ENCODE peak calls at places on chromosomes 11 and 22, in five cellular contexts. O is posterior cingulate gyrus; A is NCI-H1417 treated with DMSO at 0.1 percent for 48 hours; C is GM23248; Y is activated T-helper 1 cell treated with anti-CD3 and anti-CD28 coated beads, Interleukin-2, amount 50 U/mL, for 16 hours. S is an unnamed sample.

GRCh38 chr11:117217685-117218084 is 14.2 kb downstream of the PCSK7 start:
- DNase-seq in O (no peak), A (no peak), C (no peak), Y (no peak), S (no peak)

GRCh38 chr11:117816151-117816741 is 8.3 kb downstream of the FXYD2 start:
- DNase-seq in O (no peak), A (no peak), C (peak; percentile 48), Y (no peak), S (peak; percentile 88)

GRCh38 chr11:110921742-110922200 is 209.5 kb upstream of the ARHGAP20 start:
- DNase-seq in O (no peak), A (no peak), C (peak; percentile 59), Y (no peak), S (no peak)

GRCh38 chr11:93659841-93660240 is 1.6 kb upstream of the CEP295 start:
- DNase-seq in O (no peak), A (no peak), C (peak; percentile 30), Y (no peak), S (no peak)

GRCh38 chr11:72836111-72836510 is 21.9 kb downstream of the ATG16L2 start:
- DNase-seq in O (no peak), A (no peak), C (no peak), Y (no peak), S (no peak)

GRCh38 chr22:37607912-37608476 is 640 bp upstream of the GGA1 start:
- DNase-seq in O (no peak), A (no peak), C (no peak), Y (no peak), S (no peak)

GRCh38 chr11:69311767-69312385 is 17.9 kb downstream of the MYEOV start:
- DNase-seq in O (no peak), A (no peak), C (no peak), Y (no peak), S (no peak)

GRCh38 chr11:78576549-78577097 is 2.0 kb upstream of the NARS2 start:
- DNase-seq in O (no peak), A (peak; percentile 31), C (no peak), Y (no peak), S (no peak)

GRCh38 chr11:110463153-110463552 is 33.4 kb downstream of the FDX1 start:
- DNase-seq in O (peak; percentile 56), A (no peak), C (peak; percentile 63), Y (no peak), S (peak; percentile 66)

GRCh38 chr11:877565-877964 is 33.0 kb downstream of the CHID1 start:
- DNase-seq in O (no peak), A (no peak), C (no peak), Y (no peak), S (peak; percentile 69)

GRCh38 chr11:33674035-33674814 is 26.4 kb downstream of the C11orf91 start:
- DNase-seq in O (no peak), A (no peak), C (peak; percentile 78), Y (no peak), S (no peak)

GRCh38 chr11:10050561-10050960 is 243.5 kb downstream of the SBF2 start:
- DNase-seq in O (no peak), A (no peak), C (peak; percentile 34), Y (no peak), S (no peak)

GRCh38 chr11:65883058-65883761 is 3.6 kb downstream of the CTSW start:
- DNase-seq in O (no peak), A (no peak), C (no peak), Y (no peak), S (no peak)

GRCh38 chr11:83766932-83767331 is 480.8 kb upstream of the CCDC90B start:
- DNase-seq in O (no peak), A (no peak), C (no peak), Y (no peak), S (no peak)

GRCh38 chr22:50599816-50600454 is 658 bp upstream of the MAPK8IP2 start:
- DNase-seq in O (peak; percentile 38), A (no peak), C (peak; percentile 64), Y (no peak), S (peak; percentile 44)

GRCh38 chr11:2804701-2805387 is 80.7 kb downstream of the CDKN1C start:
- DNase-seq in O (peak; percentile 2), A (no peak), C (no peak), Y (no peak), S (no peak)

GRCh38 chr22:41415554-41415953 is 31.0 kb downstream of the TOB2 start:
- DNase-seq in O (no peak), A (no peak), C (no peak), Y (no peak), S (no peak)

GRCh38 chr11:20497124-20497792 is 102.2 kb upstream of the SLC6A5 start:
- DNase-seq in O (no peak), A (no peak), C (no peak), Y (no peak), S (no peak)

GRCh38 chr22:27045103-27045940 is 387.9 kb downstream of the MIAT start:
- DNase-seq in O (no peak), A (no peak), C (peak; percentile 74), Y (no peak), S (no peak)

GRCh38 chr11:35115688-35116030 is 23.3 kb upstream of the CD44 start:
- DNase-seq in O (no peak), A (no peak), C (no peak), Y (no peak), S (no peak)

GRCh38 chr11:62245271-62245753 is 3.3 kb downstream of the SCGB1D2 start:
- DNase-seq in O (no peak), A (no peak), C (peak; percentile 37), Y (no peak), S (peak; percentile 10)

GRCh38 chr11:126431401-126432064 is 76.0 kb downstream of the ST3GAL4 start:
- DNase-seq in O (no peak), A (no peak), C (peak; percentile 93), Y (no peak), S (no peak)

GRCh38 chr11:112697779-112698178 is 263.4 kb upstream of the NCAM1 start:
- DNase-seq in O (no peak), A (no peak), C (no peak), Y (no peak), S (no peak)

GRCh38 chr22:41576877-41577276 is 12.8 kb downstream of the PMM1 start:
- DNase-seq in O (no peak), A (no peak), C (peak; percentile 62), Y (no peak), S (peak; percentile 84)